ENCODE peak calls at places on chromosomes 11 and 22, in seven cellular contexts. P is mesendoderm, T is AG09309, N is A549, Y is HCT116, U is fibroblast of mammary gland, S is lower leg skin. K is an unnamed sample.

GRCh38 chr22:25006354-25006753 is 53.8 kb downstream of the KIAA1671 start:
- DNase-seq in P (no peak), S (no peak), N (no peak), T (no peak), Y (no peak), U (no peak), K (no peak)

GRCh38 chr11:63920870-63921417 is 4.0 kb upstream of the RCOR2 start:
- DNase-seq in U (no peak), T (no peak), P (peak), Y (no peak), N (no peak), S (no peak), K (no peak)

GRCh38 chr11:78564889-78565467 is 9.7 kb downstream of the NARS2 start:
- DNase-seq in U (peak), S (no peak), Y (no peak), P (no peak), N (no peak), T (peak), K (no peak)

GRCh38 chr22:20155330-20156041 is 4.6 kb upstream of the CCDC188 start:
- DNase-seq in S (no peak), T (no peak), Y (no peak), P (no peak), N (no peak), U (peak), K (no peak)

GRCh38 chr11:69746780-69747742 is 28.1 kb downstream of the FGF4 start:
- DNase-seq in P (peak), N (no peak), T (no peak), Y (no peak), S (no peak), U (no peak), K (no peak)

GRCh38 chr11:64251722-64251985 is 324 bp downstream of the PLCB3 start:
- DNase-seq in T (no peak), U (no peak), S (no peak), N (no peak), P (peak), Y (no peak), K (no peak)

GRCh38 chr11:69539416-69540117 is 58.1 kb downstream of the LINC01488 start:
- DNase-seq in N (no peak), S (peak), P (no peak), Y (no peak), U (no peak), T (no peak), K (no peak)

GRCh38 chr11:30454108-30454507 is 131.2 kb downstream of the ARL14EP start:
- DNase-seq in S (no peak), U (no peak), P (no peak), T (no peak), N (no peak), Y (no peak), K (no peak)

GRCh38 chr22:32951081-32951806 is 106.9 kb downstream of the SYN3 start:
- DNase-seq in T (no peak), U (no peak), S (no peak), P (peak), Y (no peak), N (no peak), K (no peak)

GRCh38 chr22:42039271-42039670 is 31.3 kb downstream of the NAGA start:
- DNase-seq in S (no peak), Y (no peak), N (no peak), P (no peak), T (peak), U (peak), K (no peak)

GRCh38 chr11:18313985-18314763 is 7.8 kb downstream of the HPS5 start:
- DNase-seq in U (peak), Y (no peak), P (peak), T (no peak), S (no peak), N (peak), K (no peak)

GRCh38 chr11:122696662-122697061 is 41.1 kb downstream of the UBASH3B start:
- DNase-seq in S (no peak), N (no peak), P (no peak), T (no peak), U (no peak), Y (no peak), K (peak)

GRCh38 chr11:102940714-102941588 is 14.6 kb downstream of the MMP13 start:
- DNase-seq in T (no peak), Y (peak), U (peak), P (peak), N (peak), S (peak), K (no peak)

GRCh38 chr11:128908391-128909246 is 17.5 kb downstream of the KCNJ5 start:
- DNase-seq in S (peak), N (peak), Y (peak), T (peak), U (peak), P (no peak), K (no peak)

GRCh38 chr22:42745118-42745517 is 24.4 kb upstream of the A4GALT start:
- DNase-seq in Y (no peak), P (no peak), T (no peak), S (no peak), U (peak), N (peak), K (no peak)

GRCh38 chr22:21992593-21993237 is 10.1 kb upstream of the TOP3B start:
- DNase-seq in T (no peak), P (no peak), U (no peak), S (no peak), N (no peak), Y (no peak), K (no peak)

GRCh38 chr11:116707250-116707649 is 65.5 kb downstream of the BUD13 start:
- DNase-seq in N (no peak), P (no peak), T (no peak), Y (no peak), U (no peak), S (no peak), K (no peak)

GRCh38 chr22:19658057-19658966 is 56.0 kb upstream of the SEPTIN5 start:
- DNase-seq in Y (no peak), T (no peak), N (no peak), P (no peak), U (no peak), S (no peak), K (no peak)

GRCh38 chr11:12066799-12067508 is 43.4 kb upstream of the MICAL2 start:
- DNase-seq in N (peak), U (no peak), T (peak), S (peak), Y (no peak), P (peak), K (no peak)

DNA sequence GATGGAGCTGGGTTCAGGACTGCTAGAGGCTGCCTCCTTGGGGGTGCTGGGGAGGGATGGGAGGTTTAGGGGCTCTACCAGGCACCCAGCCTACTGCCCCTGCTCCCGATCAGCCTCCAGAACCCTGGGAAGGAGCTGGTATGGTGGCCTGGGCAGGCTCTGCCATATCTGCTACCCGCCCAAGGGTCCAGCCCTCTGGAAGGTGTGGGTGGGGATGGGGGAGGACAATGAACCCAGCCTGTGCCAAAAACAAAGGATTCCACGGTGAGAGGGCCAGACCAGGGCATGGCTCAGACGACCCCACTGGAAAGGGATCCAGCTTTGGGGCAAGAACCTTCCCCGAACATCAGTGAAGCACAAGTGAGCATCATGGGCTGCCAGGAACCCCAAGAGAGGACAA is 3.0 kb downstream of the CASTOR1 start:
- DNase-seq in T (no peak), N (no peak), Y (no peak), U (no peak), P (no peak), S (no peak), K (no peak)
- H3K4me3 ChIP-seq in T (no peak), N (no peak), Y (no peak), U (no peak), P (no peak), S (no peak), K (no peak)

GRCh38 chr22:38751422-38752346 is 4.1 kb downstream of the SUN2 start:
- DNase-seq in U (no peak), P (no peak), N (no peak), S (peak), T (no peak), Y (no peak), K (peak)
- H3K4me3 ChIP-seq in U (no peak), P (no peak), N (no peak), S (no peak), T (no peak), Y (no peak), K (peak)

DNA sequence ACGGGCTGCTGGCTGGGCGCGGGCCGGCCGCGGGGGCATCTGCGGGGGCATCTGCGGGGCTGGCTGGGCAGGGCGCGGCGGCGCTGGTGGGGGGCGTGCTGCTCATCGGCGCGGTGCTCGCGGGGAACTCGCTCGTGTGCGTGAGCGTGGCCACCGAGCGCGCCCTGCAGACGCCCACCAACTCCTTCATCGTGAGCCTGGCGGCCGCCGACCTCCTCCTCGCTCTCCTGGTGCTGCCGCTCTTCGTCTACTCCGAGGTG is 194 bp downstream of the DRD4 start:
- DNase-seq in S (no peak), P (no peak), Y (no peak), U (no peak), T (no peak), N (no peak), K (no peak)
- H3K4me3 ChIP-seq in S (no peak), P (no peak), Y (no peak), U (no peak), T (peak), N (no peak), K (no peak)

DNA sequence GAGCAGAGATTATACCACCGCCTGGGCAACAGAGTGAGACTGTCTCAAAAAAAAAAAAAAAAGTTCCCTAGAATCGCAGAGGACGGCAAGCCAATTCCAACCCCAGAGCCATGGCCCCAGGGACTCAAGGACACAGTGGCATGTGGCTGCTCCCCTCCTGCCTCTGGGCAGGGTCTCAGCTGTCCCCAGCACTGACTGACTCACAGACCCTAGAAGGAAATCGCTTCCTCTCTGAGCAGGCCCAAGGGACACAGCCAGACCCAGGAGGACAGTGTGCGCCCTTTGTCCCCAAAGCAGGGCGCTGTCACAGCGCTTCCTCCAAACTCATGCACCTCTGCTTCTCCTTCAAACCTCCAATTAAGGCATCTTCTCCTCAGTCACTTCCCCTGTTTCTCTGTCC is 2.3 kb downstream of the PACSIN3 start:
- DNase-seq in T (no peak), N (no peak), S (no peak), Y (no peak), U (no peak), P (no peak), K (no peak)
- H3K4me3 ChIP-seq in T (no peak), N (no peak), S (no peak), Y (no peak), U (no peak), P (no peak), K (no peak)

DNA sequence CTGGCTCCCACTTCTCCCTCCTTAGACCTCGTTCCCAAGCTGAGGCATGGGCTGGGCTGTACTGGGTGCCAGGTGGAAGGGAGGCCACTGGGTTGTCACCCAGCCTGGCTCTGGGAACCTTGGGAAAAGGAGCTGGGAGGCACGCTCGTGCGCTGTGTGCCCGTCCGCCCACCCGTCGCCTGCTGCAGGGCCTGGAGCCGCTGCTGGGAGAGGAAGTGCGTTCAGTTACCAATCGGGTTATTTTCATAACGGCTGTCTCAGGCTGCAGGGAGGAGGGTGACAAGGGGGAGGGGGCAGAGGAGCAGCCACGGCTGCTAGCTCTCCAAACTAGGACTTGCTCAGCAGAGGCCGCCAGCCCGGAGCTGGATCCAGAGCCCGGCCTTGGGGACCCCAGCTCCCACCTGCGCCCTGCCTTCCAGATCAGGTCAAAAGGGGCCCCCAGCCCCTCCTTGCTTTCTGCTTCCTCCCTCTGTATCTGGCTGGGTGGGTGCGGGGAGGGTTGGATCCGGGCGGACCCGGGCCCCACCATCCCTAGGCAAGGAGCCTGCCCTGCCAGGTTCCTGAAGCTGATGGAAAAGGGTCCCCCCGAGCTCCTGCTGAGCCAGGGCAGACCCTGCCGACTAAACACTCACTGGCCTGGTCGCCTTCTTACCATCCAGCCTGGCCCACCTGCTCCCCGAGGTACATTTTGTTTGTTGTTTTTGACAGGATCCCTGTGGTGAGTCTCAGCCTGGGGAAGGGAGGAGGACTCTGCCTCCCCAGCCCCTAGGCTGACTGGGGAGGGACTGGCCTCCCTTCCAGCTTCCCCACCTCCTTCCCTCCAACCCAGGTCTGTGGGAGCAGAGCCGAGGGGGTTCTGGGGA is 14.3 kb downstream of the DGKZ start:
- DNase-seq in P (no peak), T (no peak), N (no peak), Y (no peak), S (no peak), U (peak), K (peak)
- H3K4me3 ChIP-seq in P (no peak), T (no peak), N (no peak), Y (no peak), S (no peak), U (no peak), K (peak)

GRCh38 chr11:206002-206384 is 1.2 kb downstream of the BET1L start:
- DNase-seq in Y (no peak), U (no peak), S (peak), P (no peak), N (no peak), T (no peak), K (no peak)
- H3K4me3 ChIP-seq in Y (peak), U (peak), S (no peak), P (no peak), N (peak), T (peak), K (peak)

GRCh38 chr11:3155691-3156258 is 9.3 kb downstream of the OSBPL5 start:
- DNase-seq in S (no peak), N (no peak), P (no peak), Y (no peak), U (peak), T (no peak), K (no peak)
- H3K4me3 ChIP-seq in S (no peak), N (no peak), P (no peak), Y (no peak), U (peak), T (no peak), K (no peak)

GRCh38 chr11:65383778-65384177 is 1.3 kb upstream of the SLC25A45 start:
- DNase-seq in Y (no peak), S (no peak), P (no peak), T (no peak), N (no peak), U (no peak), K (no peak)
- H3K4me3 ChIP-seq in Y (no peak), S (no peak), P (no peak), T (no peak), N (no peak), U (no peak), K (no peak)

DNA sequence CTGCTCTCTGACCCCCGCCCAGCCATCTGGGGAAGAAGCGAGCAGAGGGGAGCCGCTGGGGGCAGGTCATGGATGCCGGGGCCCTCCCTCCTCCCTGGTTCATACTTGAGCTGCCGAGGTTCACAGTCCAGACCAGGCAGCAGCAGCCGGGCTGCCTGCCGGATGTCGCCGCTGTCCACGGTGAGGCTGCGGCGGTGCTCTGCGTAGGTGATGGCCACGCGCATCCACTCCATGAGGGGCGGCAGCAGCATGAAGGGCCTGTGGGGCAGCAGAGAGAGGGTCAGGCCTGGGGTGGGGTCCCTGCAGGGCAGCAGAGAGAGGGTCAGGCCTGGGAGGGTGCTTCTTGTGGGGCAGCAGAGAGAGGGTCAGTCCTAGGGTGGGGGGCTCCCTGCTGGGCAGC is 67.6 kb downstream of the NAT10 start:
- DNase-seq in T (no peak), Y (no peak), S (no peak), N (no peak), U (no peak), P (no peak), K (no peak)
- H3K4me3 ChIP-seq in T (no peak), Y (no peak), S (no peak), N (no peak), U (no peak), P (no peak), K (no peak)